ENCODE peak calls at places on chromosomes 5 and 9, in seven cellular contexts. Z, V, L, N, T, M and B are unnamed samples.

GRCh38 chr5:139742173-139742903 is 53.3 kb upstream of the PSD2 start:
- DNase-seq in T (no peak), V (no peak), L (no peak), M (no peak), Z (no peak), N (no peak), B (no peak)

GRCh38 chr5:14509556-14509955 is 72.0 kb upstream of the OTULINL start:
- DNase-seq in N (no peak), M (no peak), V (no peak), L (no peak), T (no peak), Z (no peak), B (no peak)

GRCh38 chr9:126613656-126614055 is at the start of gene LMX1B:
- DNase-seq in L (no peak), T (peak), M (no peak), N (peak), V (no peak), Z (no peak), B (no peak)

GRCh38 chr5:135195267-135195603 is 161.2 kb upstream of the PITX1 start:
- DNase-seq in N (no peak), L (no peak), Z (no peak), V (no peak), T (no peak), M (no peak), B (no peak)

GRCh38 chr5:59565551-59565950 is 328.0 kb downstream of the PDE4D start:
- DNase-seq in T (no peak), M (no peak), L (no peak), V (no peak), N (no peak), Z (no peak), B (no peak)

GRCh38 chr5:93294184-93294583 is 286.8 kb downstream of the NR2F1-AS1 start:
- DNase-seq in V (no peak), N (no peak), Z (no peak), M (no peak), T (no peak), L (no peak), B (no peak)

GRCh38 chr5:138803285-138803684 is 50.1 kb downstream of the CTNNA1 start:
- DNase-seq in N (no peak), M (no peak), T (no peak), L (no peak), V (no peak), Z (no peak), B (no peak)

GRCh38 chr9:75889977-75890540 is 414 bp upstream of the PCSK5 start:
- DNase-seq in Z (peak), N (peak), L (no peak), V (no peak), T (peak), M (peak), B (peak)

GRCh38 chr9:92992549-92992948 is 45.2 kb downstream of the FGD3 start:
- DNase-seq in Z (no peak), N (no peak), M (no peak), T (no peak), L (no peak), V (no peak), B (no peak)

GRCh38 chr9:27059907-27060306 is 49.1 kb upstream of the TEK start:
- DNase-seq in L (no peak), V (no peak), N (no peak), T (no peak), M (no peak), Z (no peak), B (no peak)

GRCh38 chr9:82273121-82273520 is 284.5 kb downstream of the SPATA31D1 start:
- DNase-seq in T (no peak), N (no peak), Z (no peak), V (no peak), L (no peak), M (no peak), B (no peak)

DNA sequence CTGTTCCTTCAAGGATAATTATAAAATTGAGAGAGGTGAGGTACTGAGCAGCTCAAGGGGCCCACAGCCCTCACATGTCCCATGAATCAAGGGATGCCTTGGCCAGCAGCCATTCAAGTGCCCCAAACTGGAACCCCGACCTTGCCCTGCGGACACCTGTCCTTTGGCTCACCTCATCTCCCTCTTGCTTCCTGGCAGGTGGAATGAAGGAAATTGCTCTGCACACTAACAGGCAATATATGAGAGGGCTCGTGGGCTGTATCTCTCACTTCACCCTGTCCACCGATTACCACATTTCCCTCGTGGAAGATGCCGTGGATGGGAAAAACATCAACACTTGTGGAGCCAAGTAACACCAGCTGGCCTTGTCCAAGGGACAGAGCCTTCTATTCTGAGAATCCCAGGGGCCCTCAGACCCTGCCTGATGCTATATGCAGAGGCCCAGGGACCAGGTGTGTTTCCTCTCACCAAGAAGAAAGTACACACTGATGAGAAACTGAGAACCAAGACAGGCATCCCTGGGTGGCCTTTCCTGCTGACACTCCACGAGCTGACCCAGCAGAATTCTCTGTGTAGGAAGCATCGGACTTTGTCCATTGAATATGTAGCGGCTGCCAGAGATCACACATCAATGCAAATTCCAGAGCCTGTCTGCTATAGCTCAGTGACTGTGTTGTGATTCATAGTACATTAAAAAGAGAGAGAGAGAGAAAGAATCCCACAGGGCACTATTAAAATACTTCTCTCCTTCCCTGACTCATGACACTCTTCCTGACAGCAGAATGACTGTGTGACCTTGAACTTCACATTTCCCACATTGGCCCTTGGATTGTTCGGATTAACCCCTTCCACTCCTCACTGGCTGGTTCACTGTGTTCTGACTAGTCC is 92.6 kb downstream of the LIFR start:
- DNase-seq in M (peak), L (no peak), V (no peak), N (no peak), T (peak), Z (peak), B (no peak)
- TF ChIP-seq EP300 in M (no peak), L (no peak), V (no peak), N (no peak), T (peak), Z (peak), B (no peak)

GRCh38 chr5:9441610-9442009 is 104.3 kb downstream of the SEMA5A start:
- DNase-seq in Z (no peak), T (no peak), V (no peak), L (no peak), M (no peak), N (no peak), B (no peak)

GRCh38 chr5:9440517-9440916 is 105.4 kb downstream of the SEMA5A start:
- DNase-seq in M (no peak), T (no peak), Z (no peak), L (no peak), N (no peak), V (no peak), B (no peak)

GRCh38 chr5:9439651-9440292 is 106.1 kb downstream of the SEMA5A start:
- DNase-seq in L (no peak), V (no peak), Z (no peak), M (no peak), N (no peak), T (no peak), B (no peak)

DNA sequence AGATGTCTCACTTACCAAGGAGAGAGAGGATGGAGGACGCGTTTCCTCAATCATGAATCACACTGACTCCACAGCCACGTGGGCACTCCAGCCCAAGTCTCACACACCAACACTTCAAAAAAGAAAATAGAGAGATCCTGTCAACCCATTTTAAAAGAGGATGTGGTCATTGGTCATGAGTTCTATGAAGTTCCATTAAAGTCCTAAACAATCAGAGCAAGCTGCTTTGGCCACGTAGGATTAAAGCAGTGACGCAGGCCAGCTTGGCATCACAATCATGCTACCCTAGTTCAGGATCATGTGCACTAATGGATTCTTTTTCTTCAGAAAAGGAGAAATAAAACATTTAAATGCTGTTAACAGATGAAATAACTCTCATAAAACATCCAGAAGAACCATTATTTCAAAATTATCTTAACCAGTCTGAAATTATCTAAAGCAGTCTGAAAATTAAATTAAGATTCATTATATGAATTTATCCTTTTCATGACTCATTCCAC is 108.1 kb downstream of the SEMA5A start:
- DNase-seq in L (no peak), Z (no peak), T (no peak), N (no peak), V (no peak), M (no peak), B (no peak)
- TF ChIP-seq EP300 in L (no peak), Z (no peak), T (no peak), N (no peak), V (no peak), M (no peak), B (no peak)

GRCh38 chr9:69190866-69191672 is 17.0 kb downstream of the TJP2 start:
- DNase-seq in Z (no peak), V (no peak), N (no peak), L (no peak), M (no peak), T (no peak), B (no peak)

GRCh38 chr9:69186841-69187611 is 12.9 kb downstream of the TJP2 start:
- DNase-seq in V (no peak), Z (no peak), M (no peak), T (no peak), N (no peak), L (no peak), B (no peak)

GRCh38 chr9:69192214-69192613 is 18.1 kb downstream of the TJP2 start:
- DNase-seq in Z (no peak), T (no peak), L (no peak), V (no peak), N (no peak), M (no peak), B (no peak)

GRCh38 chr9:69188975-69189374 is 14.9 kb downstream of the TJP2 start:
- DNase-seq in T (no peak), N (no peak), V (no peak), L (peak), Z (no peak), M (no peak), B (no peak)

DNA sequence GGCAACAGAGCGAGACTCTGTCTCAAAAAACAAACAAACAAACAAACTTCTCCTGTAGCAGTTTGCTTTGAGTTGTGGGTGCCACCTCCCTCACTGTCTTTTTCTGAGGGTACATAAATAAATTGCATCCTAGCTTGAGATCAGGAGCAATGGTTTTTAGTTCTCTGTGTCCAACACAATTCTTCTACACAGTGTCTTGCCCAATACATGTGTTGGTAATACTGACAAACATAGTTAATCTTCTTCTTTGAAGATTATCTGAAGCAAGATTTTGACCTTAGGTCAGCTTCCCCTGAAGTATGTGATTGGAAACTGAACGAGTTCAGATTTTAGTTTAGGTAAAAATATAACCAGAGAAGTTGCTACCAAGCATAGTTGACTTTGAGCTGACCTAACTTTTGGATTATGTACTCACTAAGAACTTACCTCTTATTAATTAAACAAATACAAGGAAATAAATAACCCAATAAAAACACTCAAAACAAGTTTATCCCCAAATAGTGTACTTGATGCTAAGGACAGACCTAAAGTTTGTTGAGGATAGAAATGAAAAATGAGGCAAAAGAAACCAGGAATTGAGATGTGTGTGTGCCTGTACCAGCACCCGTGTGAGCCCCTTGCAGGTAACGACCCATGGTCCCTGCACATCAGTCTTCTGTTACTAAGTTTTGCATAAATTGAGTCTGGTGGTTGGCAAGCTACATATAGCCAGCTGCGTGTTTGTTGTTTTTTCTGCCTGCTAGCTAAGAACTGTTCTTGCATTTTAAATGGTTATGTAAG is 16.2 kb downstream of the TJP2 start:
- DNase-seq in N (no peak), M (no peak), V (no peak), Z (no peak), T (no peak), L (no peak), B (no peak)
- TF ChIP-seq EP300 in N (no peak), M (no peak), V (no peak), Z (no peak), T (no peak), L (no peak), B (no peak)

GRCh38 chr9:113949206-113950078 is 73.3 kb downstream of the ZNF618 start:
- DNase-seq in V (no peak), N (no peak), T (no peak), M (no peak), L (no peak), Z (no peak), B (no peak)
- TF ChIP-seq EP300 in V (no peak), N (no peak), T (no peak), M (no peak), L (no peak), Z (no peak), B (no peak)

GRCh38 chr5:82628364-82628910 is 350.3 kb upstream of the RPS23 start:
- DNase-seq in M (no peak), N (no peak), Z (no peak), T (no peak), L (no peak), V (no peak), B (no peak)
- TF ChIP-seq EP300 in M (no peak), N (no peak), Z (no peak), T (no peak), L (no peak), V (no peak), B (no peak)